ENCODE peak calls at places on chromosome 20, in nine cellular contexts. N is LoVo, R is fibroblast of pulmonary artery, B is SK-N-SH, O is RCC 7860, E is M059J, Z is omental fat pad, C is hypothalamus, Y is progenitor cell of endocrine pancreas. M is an unnamed sample.

GRCh38 chr20:61874421-61875068 is 191.1 kb downstream of the TAF4 start:
- DNase-seq in N (peak), R (no peak), B (no peak), O (no peak), E (peak), Z (no peak), C (no peak), Y (no peak), M (peak)

GRCh38 chr20:57509665-57510237 is 15.2 kb downstream of the CTCFL start:
- DNase-seq in N (peak), R (peak), B (peak), O (no peak), E (peak), Z (no peak), C (no peak), Y (no peak), M (peak)

GRCh38 chr20:7868108-7868507 is 72.2 kb downstream of the HAO1 start:
- DNase-seq in N (no peak), R (no peak), B (no peak), O (no peak), E (no peak), Z (no peak), C (no peak), Y (no peak), M (no peak)

GRCh38 chr20:40749985-40750506 is 61.0 kb upstream of the MAFB start:
- DNase-seq in N (no peak), R (no peak), B (no peak), O (no peak), E (peak), Z (no peak), C (no peak), Y (no peak), M (no peak)

GRCh38 chr20:8933391-8933807 is 135.5 kb upstream of the PLCB4 start:
- DNase-seq in N (no peak), R (no peak), B (no peak), O (peak), E (peak), Z (no peak), C (no peak), Y (no peak), M (no peak)

GRCh38 chr20:17655865-17656489 is 26.1 kb downstream of the RRBP1 start:
- DNase-seq in N (no peak), R (no peak), B (peak), O (peak), E (peak), Z (no peak), C (no peak), Y (no peak), M (no peak)

GRCh38 chr20:3223937-3224680 is 14.8 kb downstream of the ITPA start:
- DNase-seq in N (no peak), R (no peak), B (no peak), O (no peak), E (no peak), Z (no peak), C (no peak), Y (no peak), M (no peak)

GRCh38 chr20:15297059-15297875 is 959.9 kb upstream of the FLRT3 start:
- DNase-seq in N (no peak), R (no peak), B (no peak), O (no peak), E (peak), Z (no peak), C (no peak), Y (no peak), M (no peak)

GRCh38 chr20:43955244-43956191 is 40.9 kb downstream of the TOX2 start:
- DNase-seq in N (peak), R (peak), B (no peak), O (peak), E (peak), Z (no peak), C (no peak), Y (no peak), M (peak)

GRCh38 chr20:33994624-33994913 is 858 bp downstream of the RALY start:
- DNase-seq in N (no peak), R (no peak), B (no peak), O (no peak), E (no peak), Z (no peak), C (no peak), Y (no peak), M (no peak)

GRCh38 chr20:23564927-23565326 is 3.4 kb downstream of the CST9L start:
- DNase-seq in N (no peak), R (no peak), B (no peak), O (no peak), E (no peak), Z (no peak), C (no peak), Y (no peak), M (no peak)

GRCh38 chr20:58328836-58329235 is 19.3 kb downstream of the RAB22A start:
- DNase-seq in N (no peak), R (no peak), B (no peak), O (no peak), E (no peak), Z (no peak), C (no peak), Y (no peak), M (no peak)

GRCh38 chr20:50546729-50547314 is 36.6 kb downstream of the PTPN1 start:
- DNase-seq in N (no peak), R (no peak), B (no peak), O (no peak), E (no peak), Z (no peak), C (no peak), Y (no peak), M (no peak)

GRCh38 chr20:12570371-12570770 is 438.4 kb upstream of the SPTLC3 start:
- DNase-seq in N (peak), R (no peak), B (peak), O (peak), E (peak), Z (no peak), C (no peak), Y (no peak), M (peak)

GRCh38 chr20:33009214-33010132 is 2.0 kb downstream of the BPIFB2 start:
- DNase-seq in N (no peak), R (no peak), B (no peak), O (no peak), E (no peak), Z (no peak), C (no peak), Y (no peak), M (no peak)

GRCh38 chr20:43919686-43920403 is 5.2 kb downstream of the TOX2 start:
- DNase-seq in N (peak), R (no peak), B (no peak), O (no peak), E (no peak), Z (no peak), C (no peak), Y (no peak), M (no peak)

GRCh38 chr20:31788578-31788977 is 30.6 kb upstream of the MYLK2 start:
- DNase-seq in N (no peak), R (no peak), B (no peak), O (peak), E (peak), Z (no peak), C (no peak), Y (no peak), M (no peak)

GRCh38 chr20:48422242-48422960 is 405.4 kb downstream of the PREX1 start:
- DNase-seq in N (no peak), R (no peak), B (no peak), O (no peak), E (no peak), Z (no peak), C (no peak), Y (no peak), M (no peak)

GRCh38 chr20:50121858-50122271 is 8.9 kb upstream of the UBE2V1 start:
- DNase-seq in N (no peak), R (no peak), B (peak), O (no peak), E (peak), Z (no peak), C (no peak), Y (no peak), M (peak)

GRCh38 chr20:46084805-46085792 is 4.7 kb downstream of the NCOA5 start:
- DNase-seq in N (peak), R (peak), B (no peak), O (no peak), E (peak), Z (no peak), C (no peak), Y (no peak), M (peak)